ENCODE peak calls at places on chromosomes 5 and 9, in five cellular contexts. K, M, V, N and L are unnamed samples.

GRCh38 chr5:149732500-149733128 is 2.5 kb downstream of the PPARGC1B start:
- DNase-seq in K (peak; percentile 58), M (no peak), V (no peak), N (no peak), L (peak; percentile 38)

GRCh38 chr9:137685035-137685885 is 66.5 kb downstream of the EHMT1 start:
- DNase-seq in K (no peak), M (no peak), V (peak; percentile 76), N (peak; percentile 49), L (no peak)

GRCh38 chr9:127979333-127980055 is 1.3 kb downstream of the EEIG1 start:
- DNase-seq in K (peak; percentile 68), M (peak; percentile 41), V (peak; percentile 31), N (no peak), L (peak; percentile 57)

GRCh38 chr9:133842174-133842573 is 104.0 kb upstream of the SARDH start:
- DNase-seq in K (peak; percentile 58), M (no peak), V (no peak), N (no peak), L (peak; percentile 67)

GRCh38 chr5:115374057-115374775 is 77.8 kb upstream of the CCDC112 start:
- DNase-seq in K (no peak), M (no peak), V (no peak), N (no peak), L (no peak)

GRCh38 chr9:86503281-86503680 is 149.1 kb upstream of the TUT7 start:
- DNase-seq in K (no peak), M (no peak), V (no peak), N (no peak), L (no peak)

GRCh38 chr9:71678999-71679398 is 89.3 kb downstream of the CEMIP2 start:
- DNase-seq in K (no peak), M (no peak), V (no peak), N (no peak), L (no peak)

GRCh38 chr5:61301820-61302563 is 30.1 kb upstream of the ZSWIM6 start:
- DNase-seq in K (peak; percentile 27), M (no peak), V (peak; percentile 100), N (peak; percentile 99), L (no peak)

GRCh38 chr5:36658016-36658415 is 51.6 kb downstream of the SLC1A3 start:
- DNase-seq in K (no peak), M (no peak), V (peak; percentile 79), N (no peak), L (no peak)

GRCh38 chr5:116883875-116884274 is 309.3 kb upstream of the SEMA6A start:
- DNase-seq in K (no peak), M (no peak), V (no peak), N (no peak), L (no peak)

GRCh38 chr5:132592521-132592920 is 35.7 kb downstream of the RAD50 start:
- DNase-seq in K (peak; percentile 2), M (no peak), V (peak; percentile 53), N (no peak), L (no peak)

GRCh38 chr5:40273936-40274335 is 405.8 kb upstream of the PTGER4 start:
- DNase-seq in K (no peak), M (no peak), V (no peak), N (no peak), L (no peak)

DNA sequence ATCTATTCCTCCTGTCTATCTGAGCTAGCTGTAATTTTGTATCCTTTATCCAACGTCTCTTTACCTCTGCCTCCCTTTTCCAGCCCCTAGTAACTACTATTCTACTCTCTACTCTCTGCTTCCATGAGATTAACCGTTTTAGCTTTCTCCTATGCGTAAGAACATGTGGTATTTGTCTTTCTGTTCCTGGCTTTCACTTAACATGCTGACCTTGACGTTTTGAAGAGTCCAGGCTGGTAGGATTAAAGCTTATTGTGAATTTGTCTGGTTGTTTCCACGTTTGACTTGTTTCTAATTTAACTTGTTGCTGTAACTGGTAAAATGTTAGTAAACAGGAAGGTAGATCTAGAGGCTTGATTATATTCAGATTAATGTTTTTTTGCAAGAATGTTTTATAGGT is 385.3 kb downstream of the PSAT1 start:
- DNase-seq in K (no peak), M (no peak), V (no peak), N (no peak), L (no peak)
- H3K4me3 ChIP-seq in K (no peak overlapping the region), M (no peak overlapping the region), V (no peak overlapping the region), N (no peak overlapping the region), L (no peak overlapping the region)

GRCh38 chr5:151024894-151025606 is 4.7 kb downstream of the GPX3 start:
- DNase-seq in K (no peak), M (no peak), V (no peak), N (no peak), L (no peak)
- H3K4me3 ChIP-seq in K (no peak overlapping the region), M (no peak overlapping the region), V (no peak overlapping the region), N (no peak overlapping the region), L (no peak overlapping the region)

GRCh38 chr5:135154197-135154596 is 120.2 kb upstream of the PITX1 start:
- DNase-seq in K (no peak), M (no peak), V (no peak), N (no peak), L (no peak)

GRCh38 chr5:135154961-135155360 is 120.9 kb upstream of the PITX1 start:
- DNase-seq in K (no peak), M (no peak), V (no peak), N (no peak), L (no peak)

GRCh38 chr5:135156337-135156714 is 122.3 kb upstream of the PITX1 start:
- DNase-seq in K (no peak), M (no peak), V (no peak), N (no peak), L (no peak)

GRCh38 chr5:135156715-135157404 is 122.8 kb upstream of the PITX1 start:
- DNase-seq in K (no peak), M (no peak), V (no peak), N (no peak), L (peak; percentile 45)

GRCh38 chr5:135155616-135156214 is 121.7 kb upstream of the PITX1 start:
- DNase-seq in K (no peak), M (no peak), V (no peak), N (no peak), L (no peak)
- H3K4me3 ChIP-seq in K (no peak overlapping the region), M (no peak overlapping the region), V (no peak overlapping the region), N (no peak overlapping the region), L (no peak overlapping the region)

DNA sequence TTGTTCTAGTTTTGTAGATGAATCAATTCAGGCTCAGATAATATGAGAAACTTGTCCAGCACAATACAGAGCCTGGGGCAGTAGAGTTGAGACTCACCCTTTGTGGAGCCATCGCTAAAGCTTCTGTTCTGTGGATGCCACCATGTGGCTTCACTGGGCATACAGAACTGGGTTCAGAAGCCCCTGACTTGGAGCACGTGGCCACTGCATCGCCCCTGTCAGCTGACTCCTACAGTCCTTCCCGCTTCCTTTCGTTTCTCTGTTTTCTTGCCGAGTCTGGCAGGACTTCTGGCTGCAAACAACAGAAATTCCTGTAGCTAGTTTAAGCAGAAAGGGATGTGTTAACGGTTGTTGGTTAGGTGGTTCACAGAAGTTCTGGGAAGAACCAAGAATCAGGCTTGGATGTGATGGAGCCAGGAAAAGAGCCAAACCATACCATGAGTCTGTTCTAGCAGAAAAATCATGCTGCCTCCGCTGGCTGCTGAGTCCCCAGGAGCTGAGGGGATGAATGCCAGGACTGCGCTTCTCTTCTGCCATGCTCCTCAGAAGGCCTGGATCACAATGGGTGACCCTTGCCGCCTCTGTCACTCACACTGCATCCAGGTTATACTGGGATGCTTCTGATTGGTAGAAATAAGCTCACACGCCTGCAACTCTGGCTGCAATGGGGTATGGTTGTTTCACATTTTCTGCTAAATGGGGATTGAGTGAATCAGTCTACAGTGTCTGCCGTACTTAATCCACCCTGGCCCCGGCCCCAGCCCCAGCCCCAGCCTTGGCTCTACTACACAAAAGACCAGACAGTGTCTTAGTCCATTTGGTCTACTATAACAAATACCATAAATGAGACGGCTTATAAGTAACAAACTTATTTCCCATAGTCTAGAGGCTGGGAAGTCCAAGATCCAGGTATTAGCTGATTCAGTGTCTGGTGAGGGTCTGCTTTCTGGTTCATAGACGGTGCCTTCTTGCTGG is 262.5 kb downstream of the GOLPH3 start:
- DNase-seq in K (no peak), M (no peak), V (peak; percentile 84), N (no peak), L (no peak)
- H3K4me3 ChIP-seq in K (no peak overlapping the region), M (no peak overlapping the region), V (no peak overlapping the region), N (no peak overlapping the region), L (no peak overlapping the region)

DNA sequence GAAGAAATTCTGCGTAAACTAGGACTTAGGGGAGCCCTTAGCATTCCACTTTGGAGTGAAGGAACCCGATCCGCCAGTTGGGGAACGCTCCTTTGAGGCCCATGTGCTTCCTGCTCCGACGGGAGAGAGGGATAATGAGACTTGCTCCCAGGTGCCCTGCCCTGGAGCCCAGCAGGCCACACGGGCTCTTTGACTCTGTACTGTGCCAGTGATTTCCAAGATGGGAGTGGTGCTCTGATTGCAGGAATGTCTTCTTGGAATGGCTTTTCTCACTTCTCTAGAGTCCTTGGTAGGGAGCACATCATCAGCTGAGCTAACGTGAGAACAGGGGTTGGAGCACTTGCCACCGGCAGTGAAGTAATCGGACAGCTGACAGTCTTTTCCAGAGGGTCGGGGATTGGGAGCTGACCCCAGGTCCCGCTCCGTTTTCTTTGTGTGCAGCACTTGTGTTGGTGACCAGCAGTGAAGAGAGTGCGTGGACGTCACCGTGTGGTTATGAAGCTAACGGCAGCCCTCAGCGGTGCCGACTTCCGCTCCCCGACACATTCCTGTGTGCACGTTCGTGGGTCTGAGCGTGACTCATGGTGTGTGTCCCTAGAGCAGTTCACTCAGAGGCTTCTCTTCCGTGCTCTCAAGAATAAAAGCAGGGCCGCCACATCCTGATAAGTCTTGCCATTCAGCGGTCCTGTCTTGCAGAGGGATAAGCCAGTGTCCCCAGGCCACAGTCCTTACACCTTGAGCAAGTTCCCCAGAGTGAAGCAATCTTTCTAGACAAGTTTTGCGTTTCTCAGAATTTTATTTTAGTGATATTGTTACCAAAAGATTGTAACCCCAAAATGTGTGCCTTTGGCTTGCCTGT is 25.6 kb downstream of the ABL1 start:
- DNase-seq in K (peak; percentile 43), M (no peak), V (peak; percentile 100), N (peak; percentile 83), L (peak; percentile 79)
- H3K4me3 ChIP-seq in K (no peak overlapping the region), M (no peak overlapping the region), V (no peak overlapping the region), N (peak overlapping the region; percentile 10), L (no peak overlapping the region)

DNA sequence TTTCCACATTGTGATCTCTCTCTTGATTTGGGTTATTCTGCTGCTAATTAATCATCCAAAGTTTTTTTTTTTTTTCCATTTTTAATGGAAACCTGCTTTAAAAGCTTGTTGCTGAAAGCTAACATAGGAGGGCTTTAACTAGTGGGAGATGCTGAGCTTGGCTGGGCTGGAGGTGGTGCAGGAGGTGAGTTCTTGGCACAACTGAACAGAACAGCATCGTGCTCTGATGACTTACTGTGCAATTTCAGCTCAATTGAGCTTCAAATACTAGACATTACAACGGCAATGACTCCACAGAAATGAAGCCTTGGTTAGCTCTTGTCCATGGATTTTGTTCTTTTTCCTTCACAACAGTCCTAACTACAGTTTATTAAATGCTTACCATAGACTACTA is 73.1 kb downstream of the PTPDC1 start:
- DNase-seq in K (no peak), M (no peak), V (peak; percentile 41), N (no peak), L (no peak)
- H3K4me3 ChIP-seq in K (no peak overlapping the region), M (no peak overlapping the region), V (no peak overlapping the region), N (no peak overlapping the region), L (no peak overlapping the region)

GRCh38 chr9:94169978-94170377 is 85.7 kb downstream of the PTPDC1 start:
- DNase-seq in K (no peak), M (no peak), V (no peak), N (no peak), L (no peak)
- H3K4me3 ChIP-seq in K (no peak overlapping the region), M (no peak overlapping the region), V (peak overlapping the region; percentile 10), N (peak overlapping the region; percentile 4), L (no peak overlapping the region)

GRCh38 chr9:110175275-110175968 is 32.5 kb downstream of the C9orf152 start:
- DNase-seq in K (no peak), M (no peak), V (no peak), N (no peak), L (no peak)
- H3K4me3 ChIP-seq in K (no peak overlapping the region), M (no peak overlapping the region), V (no peak overlapping the region), N (no peak overlapping the region), L (no peak overlapping the region)

GRCh38 chr9:10697044-10697443 is 84.2 kb upstream of the PTPRD start:
- DNase-seq in K (no peak), M (no peak), V (no peak), N (no peak), L (no peak)
- H3K4me3 ChIP-seq in K (no peak overlapping the region), M (no peak overlapping the region), V (no peak overlapping the region), N (no peak overlapping the region), L (no peak overlapping the region)